ENCODE peak calls at places on chromosomes 7 and 10, in four cellular contexts. One of them, this sample, is unnamed. For H3K9me3, the result is how much of the 10 kb centered on the place peaks cover.

GRCh38 chr7:35384761-35385700 is 131.1 kb upstream of the TBX20 start:
- DNase-seq in stomach: no peak
- DNase-seq in left lung: no peak
- DNase-seq in heart left ventricle: peak
- DNase-seq in this sample: no peak

GRCh38 chr10:110003524-110003885 is 4.3 kb upstream of the ADD3 start:
- DNase-seq in stomach: no peak
- DNase-seq in left lung: no peak
- DNase-seq in heart left ventricle: no peak
- DNase-seq in this sample: no peak

GRCh38 chr7:138670594-138670993 is 30.6 kb downstream of the SVOPL start:
- DNase-seq in stomach: no peak
- DNase-seq in left lung: no peak
- DNase-seq in heart left ventricle: no peak
- DNase-seq in this sample: no peak

GRCh38 chr7:104584620-104585019 is 256.2 kb downstream of the LHFPL3 start:
- DNase-seq in stomach: no peak
- DNase-seq in left lung: no peak
- DNase-seq in heart left ventricle: no peak
- DNase-seq in this sample: no peak

GRCh38 chr7:101814996-101815825 is 2.2 kb upstream of the CUX1 start:
- DNase-seq in stomach: peak
- DNase-seq in left lung: peak
- DNase-seq in heart left ventricle: peak
- DNase-seq in this sample: no peak

GRCh38 chr7:40305229-40305628 is 170.4 kb downstream of the SUGCT start:
- DNase-seq in stomach: no peak
- DNase-seq in left lung: no peak
- DNase-seq in heart left ventricle: no peak
- DNase-seq in this sample: no peak

GRCh38 chr10:116886772-116887171 is 37.5 kb downstream of the ENO4 start:
- DNase-seq in stomach: no peak
- DNase-seq in left lung: no peak
- DNase-seq in heart left ventricle: no peak
- DNase-seq in this sample: no peak

GRCh38 chr7:129875745-129876411 is 76.9 kb downstream of the UBE2H start:
- DNase-seq in stomach: no peak
- DNase-seq in left lung: no peak
- DNase-seq in heart left ventricle: no peak
- DNase-seq in this sample: no peak

GRCh38 chr7:37109016-37109415 is 339.6 kb downstream of the ELMO1 start:
- DNase-seq in stomach: no peak
- DNase-seq in left lung: no peak
- DNase-seq in heart left ventricle: no peak
- DNase-seq in this sample: no peak

GRCh38 chr10:22426653-22427052 is 81.4 kb downstream of the SPAG6 start:
- DNase-seq in stomach: no peak
- DNase-seq in left lung: no peak
- DNase-seq in heart left ventricle: no peak
- DNase-seq in this sample: no peak

GRCh38 chr7:107967420-107967819 is 35.5 kb downstream of the LAMB1 start:
- DNase-seq in stomach: no peak
- DNase-seq in left lung: no peak
- DNase-seq in heart left ventricle: no peak
- DNase-seq in this sample: no peak

DNA sequence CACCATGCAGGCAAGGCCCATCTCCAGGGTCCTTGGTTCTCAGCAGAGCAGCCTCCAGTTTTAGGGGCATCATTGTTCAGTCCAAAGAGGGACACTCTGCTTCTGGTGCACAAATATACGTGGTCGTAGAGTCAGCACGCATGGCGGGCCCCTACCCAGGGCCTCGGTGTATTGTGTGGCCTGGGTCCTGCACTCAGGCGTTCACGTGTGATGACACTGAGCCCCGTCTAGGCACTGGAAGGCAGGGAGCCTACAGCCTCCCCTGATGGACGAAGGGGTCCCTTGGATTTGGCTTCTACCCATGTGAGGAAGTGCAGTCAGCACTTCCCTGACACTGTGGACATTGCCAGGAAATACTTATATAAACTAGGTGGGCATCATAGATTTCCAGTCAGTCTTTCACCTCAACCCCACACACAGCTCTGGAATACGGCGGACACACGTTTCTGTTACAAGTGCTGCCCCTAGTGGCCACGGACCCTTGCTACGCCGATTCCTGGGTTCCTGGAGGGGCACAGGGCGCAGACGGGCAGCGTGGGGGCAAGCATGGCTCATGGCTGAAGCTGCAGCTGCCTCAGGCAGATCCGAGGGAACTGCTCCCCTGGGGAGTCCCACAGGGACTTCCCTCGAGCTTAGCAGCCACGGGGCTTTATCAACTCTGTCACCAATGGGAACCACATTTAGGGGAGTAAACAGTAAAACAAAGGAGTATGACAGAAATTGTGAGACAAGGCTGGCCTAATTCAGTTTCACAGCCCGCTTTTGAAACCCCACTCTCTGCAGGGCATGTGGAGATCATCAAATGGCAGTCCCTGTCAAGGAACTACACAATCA is 25.4 kb downstream of the AIFM2 start:
- DNase-seq in stomach: no peak
- DNase-seq in left lung: no peak
- DNase-seq in heart left ventricle: no peak
- DNase-seq in this sample: no peak
- TF ChIP-seq CTCF in stomach: no peak
- TF ChIP-seq CTCF in left lung: peak
- TF ChIP-seq CTCF in heart left ventricle: peak
- TF ChIP-seq CTCF in this sample: peak

GRCh38 chr10:6383099-6383812 is 180.5 kb downstream of the PFKFB3 start:
- DNase-seq in stomach: no peak
- DNase-seq in left lung: no peak
- DNase-seq in heart left ventricle: no peak
- DNase-seq in this sample: no peak
- H3K9me3 ChIP-seq in stomach: under half
- H3K9me3 ChIP-seq in left lung: under half
- H3K9me3 ChIP-seq in heart left ventricle: under half
- H3K9me3 ChIP-seq in this sample: under half

GRCh38 chr7:79453266-79453557 is 255 bp downstream of the MAGI2 start:
- DNase-seq in stomach: no peak
- DNase-seq in left lung: no peak
- DNase-seq in heart left ventricle: no peak
- DNase-seq in this sample: no peak
- H3K4me3 ChIP-seq in stomach: peak
- H3K4me3 ChIP-seq in left lung: peak
- H3K4me3 ChIP-seq in heart left ventricle: peak
- H3K4me3 ChIP-seq in this sample: peak

DNA sequence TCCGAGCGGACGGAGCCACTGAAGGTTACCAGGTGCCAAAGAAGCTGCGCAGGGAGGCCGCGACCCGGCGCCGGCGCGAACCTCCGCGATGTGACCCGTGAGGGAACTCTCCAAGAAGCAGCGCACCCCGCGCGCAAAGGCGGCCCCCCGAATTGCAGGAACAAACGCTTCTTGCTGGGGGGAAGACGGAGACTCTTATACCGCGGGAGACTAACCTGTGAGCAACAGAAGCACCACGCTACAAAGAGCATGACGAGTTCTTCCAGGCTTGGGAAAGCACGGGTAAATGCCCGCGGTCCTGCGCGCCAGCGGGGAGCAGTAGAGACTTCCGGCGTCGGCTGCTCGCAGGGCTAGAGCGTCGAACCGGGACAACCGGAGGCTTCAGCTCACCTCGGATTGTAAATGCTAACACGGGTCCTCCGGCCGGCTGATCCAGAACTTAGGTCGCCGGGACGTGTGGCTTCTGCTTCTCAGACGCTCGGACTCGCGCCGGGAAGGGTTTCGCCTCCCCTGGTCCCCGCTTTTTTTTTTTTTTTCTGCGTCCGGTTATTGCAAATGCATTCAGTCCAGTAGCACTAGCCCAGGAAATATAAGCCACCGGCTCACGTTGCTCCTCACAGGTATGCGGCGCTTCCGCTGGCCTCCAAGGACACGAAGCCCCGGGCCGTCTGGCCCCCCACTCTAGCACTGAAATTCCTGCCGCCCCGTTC is at the start of gene COA1:
- DNase-seq in stomach: peak
- DNase-seq in left lung: peak
- DNase-seq in heart left ventricle: peak
- DNase-seq in this sample: peak
- TF ChIP-seq CTCF in stomach: no peak
- TF ChIP-seq CTCF in left lung: no peak
- TF ChIP-seq CTCF in heart left ventricle: peak
- TF ChIP-seq CTCF in this sample: no peak

GRCh38 chr7:33814400-33814799 is 90.9 kb upstream of the BMPER start:
- DNase-seq in stomach: no peak
- DNase-seq in left lung: no peak
- DNase-seq in heart left ventricle: no peak
- DNase-seq in this sample: no peak
- H3K9me3 ChIP-seq in stomach: under half
- H3K9me3 ChIP-seq in left lung: under half
- H3K9me3 ChIP-seq in heart left ventricle: under half
- H3K9me3 ChIP-seq in this sample: under half

DNA sequence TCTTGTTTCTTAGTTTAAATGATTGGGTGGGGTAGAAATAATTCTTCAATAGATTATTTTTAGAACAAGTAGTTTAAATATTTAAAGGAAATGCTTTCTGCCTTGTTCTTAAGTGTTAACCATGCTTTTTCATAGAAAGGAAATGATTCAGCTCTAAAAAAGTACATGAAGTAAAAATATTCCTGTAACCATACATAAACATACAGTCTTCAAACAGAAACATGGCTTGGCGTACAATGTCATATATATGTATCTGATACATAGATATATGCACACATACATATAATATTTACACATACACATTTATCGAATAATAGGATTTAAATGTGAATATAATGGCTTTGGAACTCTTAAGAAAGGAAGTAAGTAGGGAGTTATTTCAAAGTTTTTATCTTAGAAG is 84.4 kb downstream of the RUNDC3B start:
- DNase-seq in stomach: no peak
- DNase-seq in left lung: no peak
- DNase-seq in heart left ventricle: no peak
- DNase-seq in this sample: no peak
- H3K4me3 ChIP-seq in stomach: no peak
- H3K4me3 ChIP-seq in left lung: no peak
- H3K4me3 ChIP-seq in heart left ventricle: peak
- H3K4me3 ChIP-seq in this sample: no peak

GRCh38 chr7:49776994-49777393 is 3.6 kb downstream of the VWC2 start:
- DNase-seq in stomach: no peak
- DNase-seq in left lung: no peak
- DNase-seq in heart left ventricle: peak
- DNase-seq in this sample: no peak
- TF ChIP-seq CTCF in stomach: no peak
- TF ChIP-seq CTCF in left lung: no peak
- TF ChIP-seq CTCF in heart left ventricle: peak
- TF ChIP-seq CTCF in this sample: no peak

GRCh38 chr10:69614130-69614529 is 15.9 kb upstream of the FAM241B start:
- DNase-seq in stomach: no peak
- DNase-seq in left lung: no peak
- DNase-seq in heart left ventricle: no peak
- DNase-seq in this sample: no peak
- H3K9me3 ChIP-seq in stomach: under half
- H3K9me3 ChIP-seq in left lung: under half
- H3K9me3 ChIP-seq in heart left ventricle: under half
- H3K9me3 ChIP-seq in this sample: under half

This sample was measured in tibial artery.